ENCODE peak calls at places on chromosomes 4 and X, in five cellular contexts. One of them, this sample, is unnamed.

GRCh38 chr4:161336016-161336415 is 827.8 kb downstream of the FSTL5 start:
- DNase-seq in HepG2: no peak
- DNase-seq in H1: no peak
- DNase-seq in GM12878: no peak
- DNase-seq in NT2/D1: no peak
- DNase-seq in this sample: no peak

GRCh38 chr4:105978684-105979296 is 83.5 kb downstream of the NPNT start:
- DNase-seq in HepG2: no peak
- DNase-seq in H1: no peak
- DNase-seq in GM12878: no peak
- DNase-seq in NT2/D1: no peak
- DNase-seq in this sample: no peak

GRCh38 chr4:84965558-84966381 is 720 bp downstream of the WDFY3 start:
- DNase-seq in HepG2: peak
- DNase-seq in H1: peak
- DNase-seq in GM12878: no peak
- DNase-seq in NT2/D1: peak
- DNase-seq in this sample: peak

GRCh38 chrX:97605271-97605670 is 721.6 kb downstream of the RPA4 start:
- DNase-seq in HepG2: no peak
- DNase-seq in H1: no peak
- DNase-seq in GM12878: no peak
- DNase-seq in NT2/D1: no peak
- DNase-seq in this sample: no peak

GRCh38 chr4:175970734-175971133 is 94.9 kb upstream of the WDR17 start:
- DNase-seq in HepG2: no peak
- DNase-seq in H1: no peak
- DNase-seq in GM12878: no peak
- DNase-seq in NT2/D1: no peak
- DNase-seq in this sample: no peak

GRCh38 chrX:114924846-114925245 is 92.6 kb downstream of the IL13RA2 start:
- DNase-seq in HepG2: no peak
- DNase-seq in H1: no peak
- DNase-seq in GM12878: no peak
- DNase-seq in NT2/D1: peak
- DNase-seq in this sample: no peak

GRCh38 chr4:78642934-78643333 is 91.4 kb downstream of the ANXA3 start:
- DNase-seq in HepG2: no peak
- DNase-seq in H1: no peak
- DNase-seq in GM12878: no peak
- DNase-seq in NT2/D1: no peak
- DNase-seq in this sample: no peak

GRCh38 chr4:6031831-6032230 is 13.6 kb upstream of the C4orf50 start:
- DNase-seq in HepG2: no peak
- DNase-seq in H1: no peak
- DNase-seq in GM12878: no peak
- DNase-seq in NT2/D1: no peak
- DNase-seq in this sample: no peak

GRCh38 chr4:6150046-6150735 is 50.2 kb downstream of the JAKMIP1 start:
- DNase-seq in HepG2: no peak
- DNase-seq in H1: no peak
- DNase-seq in GM12878: no peak
- DNase-seq in NT2/D1: no peak
- DNase-seq in this sample: no peak

GRCh38 chrX:1452497-1453389 is at the start of gene ASMTL:
- DNase-seq in HepG2: peak
- DNase-seq in H1: peak
- DNase-seq in GM12878: peak
- DNase-seq in NT2/D1: peak
- DNase-seq in this sample: peak

GRCh38 chrX:1453390-1453783 is 678 bp upstream of the ASMTL start:
- DNase-seq in HepG2: no peak
- DNase-seq in H1: no peak
- DNase-seq in GM12878: no peak
- DNase-seq in NT2/D1: no peak
- DNase-seq in this sample: no peak

GRCh38 chrX:1450381-1451161 is 2.1 kb downstream of the ASMTL start:
- DNase-seq in HepG2: no peak
- DNase-seq in H1: no peak
- DNase-seq in GM12878: no peak
- DNase-seq in NT2/D1: no peak
- DNase-seq in this sample: no peak

GRCh38 chrX:1451251-1451675 is 1.4 kb downstream of the ASMTL start:
- DNase-seq in HepG2: no peak
- DNase-seq in H1: no peak
- DNase-seq in GM12878: no peak
- DNase-seq in NT2/D1: no peak
- DNase-seq in this sample: no peak

GRCh38 chrX:1451676-1452496 is 823 bp downstream of the ASMTL start:
- DNase-seq in HepG2: no peak
- DNase-seq in H1: no peak
- DNase-seq in GM12878: no peak
- DNase-seq in NT2/D1: no peak
- DNase-seq in this sample: no peak
- TF ChIP-seq SUZ12 in HepG2: no peak
- TF ChIP-seq SUZ12 in H1: no peak
- TF ChIP-seq SUZ12 in GM12878: no peak
- TF ChIP-seq SUZ12 in NT2/D1: no peak
- TF ChIP-seq SUZ12 in this sample: no peak

DNA sequence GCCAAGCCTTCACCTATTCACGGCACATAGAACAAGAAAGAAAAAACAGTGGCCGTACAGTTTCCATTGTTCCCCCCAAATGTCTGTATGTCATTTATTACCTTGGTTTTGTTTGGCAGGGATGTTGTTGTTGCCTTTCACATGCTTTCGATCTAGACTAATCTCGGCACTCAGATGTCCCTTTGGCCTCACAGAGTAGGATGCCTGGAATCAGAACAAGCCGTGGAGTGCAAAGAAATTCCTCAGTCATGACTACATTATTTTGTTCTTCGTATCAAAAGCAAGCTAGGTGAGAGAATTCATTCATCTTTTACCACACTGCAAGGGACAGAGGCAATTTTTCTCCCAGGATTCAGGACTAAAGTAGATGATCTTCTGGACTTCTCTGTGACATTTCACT is 106.9 kb downstream of the SMIM20 start:
- DNase-seq in HepG2: peak
- DNase-seq in H1: no peak
- DNase-seq in GM12878: no peak
- DNase-seq in NT2/D1: no peak
- DNase-seq in this sample: no peak
- TF ChIP-seq SUZ12 in HepG2: no peak
- TF ChIP-seq SUZ12 in H1: no peak
- TF ChIP-seq SUZ12 in GM12878: no peak
- TF ChIP-seq SUZ12 in NT2/D1: no peak
- TF ChIP-seq SUZ12 in this sample: no peak

GRCh38 chr4:143403551-143403816 is 66.8 kb downstream of the GAB1 start:
- DNase-seq in HepG2: no peak
- DNase-seq in H1: no peak
- DNase-seq in GM12878: no peak
- DNase-seq in NT2/D1: no peak
- DNase-seq in this sample: no peak

GRCh38 chr4:143406523-143406922 is 69.8 kb downstream of the GAB1 start:
- DNase-seq in HepG2: peak
- DNase-seq in H1: no peak
- DNase-seq in GM12878: no peak
- DNase-seq in NT2/D1: no peak
- DNase-seq in this sample: no peak

GRCh38 chr4:143405197-143405730 is 68.6 kb downstream of the GAB1 start:
- DNase-seq in HepG2: no peak
- DNase-seq in H1: no peak
- DNase-seq in GM12878: no peak
- DNase-seq in NT2/D1: no peak
- DNase-seq in this sample: no peak

GRCh38 chr4:143402776-143403550 is 66.3 kb downstream of the GAB1 start:
- DNase-seq in HepG2: no peak
- DNase-seq in H1: no peak
- DNase-seq in GM12878: no peak
- DNase-seq in NT2/D1: no peak
- DNase-seq in this sample: no peak

GRCh38 chr4:143404555-143404954 is 67.9 kb downstream of the GAB1 start:
- DNase-seq in HepG2: no peak
- DNase-seq in H1: no peak
- DNase-seq in GM12878: peak
- DNase-seq in NT2/D1: no peak
- DNase-seq in this sample: no peak
- TF ChIP-seq SUZ12 in HepG2: no peak
- TF ChIP-seq SUZ12 in H1: no peak
- TF ChIP-seq SUZ12 in GM12878: no peak
- TF ChIP-seq SUZ12 in NT2/D1: no peak
- TF ChIP-seq SUZ12 in this sample: no peak

GRCh38 chr4:188145626-188146025 is 6.4 kb downstream of the TRIML1 start:
- DNase-seq in HepG2: no peak
- DNase-seq in H1: no peak
- DNase-seq in GM12878: no peak
- DNase-seq in NT2/D1: no peak
- DNase-seq in this sample: no peak
- TF ChIP-seq SUZ12 in HepG2: no peak
- TF ChIP-seq SUZ12 in H1: no peak
- TF ChIP-seq SUZ12 in GM12878: no peak
- TF ChIP-seq SUZ12 in NT2/D1: no peak
- TF ChIP-seq SUZ12 in this sample: no peak

GRCh38 chrX:31440546-31440945 is 368.7 kb upstream of the FTHL17 start:
- DNase-seq in HepG2: no peak
- DNase-seq in H1: no peak
- DNase-seq in GM12878: no peak
- DNase-seq in NT2/D1: no peak
- DNase-seq in this sample: no peak
- TF ChIP-seq SUZ12 in HepG2: no peak
- TF ChIP-seq SUZ12 in H1: no peak
- TF ChIP-seq SUZ12 in GM12878: no peak
- TF ChIP-seq SUZ12 in NT2/D1: no peak
- TF ChIP-seq SUZ12 in this sample: no peak

GRCh38 chr4:58760737-58761136 is 1650.6 kb upstream of the IGFBP7 start:
- DNase-seq in HepG2: no peak
- DNase-seq in H1: no peak
- DNase-seq in GM12878: no peak
- DNase-seq in NT2/D1: no peak
- DNase-seq in this sample: no peak
- TF ChIP-seq SUZ12 in HepG2: no peak
- TF ChIP-seq SUZ12 in H1: no peak
- TF ChIP-seq SUZ12 in GM12878: no peak
- TF ChIP-seq SUZ12 in NT2/D1: no peak
- TF ChIP-seq SUZ12 in this sample: no peak

DNA sequence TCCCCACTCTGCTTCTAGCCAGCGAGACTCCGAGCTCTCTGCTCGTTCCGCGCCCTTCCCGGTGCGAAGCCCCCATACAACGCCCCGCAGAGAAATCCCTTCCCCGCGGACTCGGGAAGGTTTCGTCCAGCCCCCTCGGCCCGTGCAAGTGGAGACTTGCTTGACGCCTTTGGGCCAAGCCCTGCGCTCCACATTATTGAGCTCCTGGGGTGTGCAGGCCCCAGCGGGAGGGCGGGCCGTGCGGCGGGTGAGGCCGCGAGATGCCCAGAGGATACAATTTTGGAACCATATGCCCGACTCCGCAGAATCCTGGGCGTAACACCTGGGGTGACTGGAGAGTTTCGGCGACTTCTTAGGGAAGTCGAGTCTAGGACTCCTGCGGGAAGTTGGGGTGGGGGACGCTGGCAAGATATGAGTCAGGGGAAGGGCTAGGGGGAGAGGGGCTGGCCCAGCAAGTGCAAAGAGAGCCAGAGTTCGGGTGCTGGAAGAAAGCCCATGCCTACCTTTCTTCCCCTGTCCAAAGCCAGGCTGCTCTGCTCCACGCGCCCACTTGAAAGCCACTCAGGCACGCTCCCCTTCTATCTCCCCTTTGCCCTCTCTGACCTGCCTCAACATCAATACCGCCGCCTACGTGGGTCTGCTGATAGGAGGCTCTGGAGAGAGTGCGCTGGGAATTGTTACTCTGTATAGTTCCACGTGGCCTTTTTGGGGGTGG is 1.1 kb upstream of the ELF4 start:
- DNase-seq in HepG2: no peak
- DNase-seq in H1: peak
- DNase-seq in GM12878: no peak
- DNase-seq in NT2/D1: no peak
- DNase-seq in this sample: no peak
- TF ChIP-seq SUZ12 in HepG2: no peak
- TF ChIP-seq SUZ12 in H1: peak
- TF ChIP-seq SUZ12 in GM12878: no peak
- TF ChIP-seq SUZ12 in NT2/D1: no peak
- TF ChIP-seq SUZ12 in this sample: no peak

GRCh38 chr4:140943486-140943885 is 187.3 kb upstream of the TBC1D9 start:
- DNase-seq in HepG2: no peak
- DNase-seq in H1: no peak
- DNase-seq in GM12878: no peak
- DNase-seq in NT2/D1: no peak
- DNase-seq in this sample: no peak

GRCh38 chr4:140935259-140935658 is 179.1 kb upstream of the TBC1D9 start:
- DNase-seq in HepG2: no peak
- DNase-seq in H1: no peak
- DNase-seq in GM12878: no peak
- DNase-seq in NT2/D1: no peak
- DNase-seq in this sample: no peak

GRCh38 chr4:140940589-140940988 is 184.4 kb upstream of the TBC1D9 start:
- DNase-seq in HepG2: no peak
- DNase-seq in H1: no peak
- DNase-seq in GM12878: no peak
- DNase-seq in NT2/D1: no peak
- DNase-seq in this sample: no peak

GRCh38 chr4:140932646-140933045 is 176.5 kb upstream of the TBC1D9 start:
- DNase-seq in HepG2: no peak
- DNase-seq in H1: no peak
- DNase-seq in GM12878: no peak
- DNase-seq in NT2/D1: no peak
- DNase-seq in this sample: no peak

GRCh38 chr4:140937866-140938265 is 181.7 kb upstream of the TBC1D9 start:
- DNase-seq in HepG2: no peak
- DNase-seq in H1: no peak
- DNase-seq in GM12878: no peak
- DNase-seq in NT2/D1: no peak
- DNase-seq in this sample: no peak
- TF ChIP-seq SUZ12 in HepG2: no peak
- TF ChIP-seq SUZ12 in H1: no peak
- TF ChIP-seq SUZ12 in GM12878: no peak
- TF ChIP-seq SUZ12 in NT2/D1: no peak
- TF ChIP-seq SUZ12 in this sample: no peak

DNA sequence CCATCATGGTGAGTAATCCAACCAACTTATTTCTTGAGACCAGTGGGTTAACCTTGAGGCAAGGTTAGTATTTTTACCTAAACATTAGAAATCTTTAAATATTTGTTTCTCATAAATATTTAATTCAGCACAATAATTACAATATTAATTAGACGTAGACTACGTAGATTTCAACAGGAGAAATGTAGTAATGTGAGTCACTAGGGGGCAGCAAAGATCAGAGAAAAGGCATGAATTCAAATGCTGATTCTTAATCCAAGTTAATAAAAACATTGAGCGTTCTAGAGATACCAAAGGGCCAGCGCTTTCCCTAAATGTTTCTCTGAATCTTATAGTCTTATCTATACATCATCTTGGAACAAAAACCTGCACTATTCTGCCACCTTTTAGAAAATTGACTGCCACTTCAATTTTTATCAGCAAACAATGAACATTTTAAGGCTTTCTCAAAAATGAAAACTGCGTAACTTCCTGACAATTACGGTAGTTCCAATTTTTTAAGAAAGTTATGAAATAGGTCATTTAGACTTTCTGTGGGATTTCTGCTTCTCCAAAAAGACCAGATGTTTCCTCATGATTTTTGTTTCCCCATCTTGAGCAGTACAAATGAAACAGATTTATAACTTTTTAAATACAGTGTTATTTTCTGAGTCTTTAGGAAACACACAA is 180.7 kb downstream of the GASK1B start:
- DNase-seq in HepG2: peak
- DNase-seq in H1: no peak
- DNase-seq in GM12878: no peak
- DNase-seq in NT2/D1: peak
- DNase-seq in this sample: peak
- TF ChIP-seq SUZ12 in HepG2: no peak
- TF ChIP-seq SUZ12 in H1: no peak
- TF ChIP-seq SUZ12 in GM12878: no peak
- TF ChIP-seq SUZ12 in NT2/D1: no peak
- TF ChIP-seq SUZ12 in this sample: no peak